ENCODE peak calls at places on chromosomes 13 and 19, in ten cellular contexts. One of them, this sample, is unnamed.

GRCh38 chr19:18712981-18713380 is 29.5 kb downstream of the CRTC1 start:
- DNase-seq in left lobe of liver: no peak
- DNase-seq in T-helper 17 cell: no peak
- DNase-seq in kidney epithelial cell: no peak
- DNase-seq in activated CD4-positive, alpha-beta T cell treated with anti-CD3 and anti-CD28 coated beads, Interleukin-2, amount 50 U/mL, for 1 hour: no peak
- DNase-seq in EL: no peak
- DNase-seq in cardiac fibroblast: peak
- DNase-seq in hepatocyte: peak
- DNase-seq in right cardiac atrium: no peak
- DNase-seq in HS-5: no peak
- DNase-seq in this sample: no peak

GRCh38 chr19:38478273-38478971 is 44.9 kb downstream of the RYR1 start:
- DNase-seq in left lobe of liver: no peak
- DNase-seq in T-helper 17 cell: no peak
- DNase-seq in kidney epithelial cell: no peak
- DNase-seq in activated CD4-positive, alpha-beta T cell treated with anti-CD3 and anti-CD28 coated beads, Interleukin-2, amount 50 U/mL, for 1 hour: no peak
- DNase-seq in EL: peak
- DNase-seq in cardiac fibroblast: no peak
- DNase-seq in hepatocyte: no peak
- DNase-seq in right cardiac atrium: no peak
- DNase-seq in HS-5: no peak
- DNase-seq in this sample: no peak

GRCh38 chr13:113655358-113656014 is 2.5 kb downstream of the ATP4B start:
- DNase-seq in left lobe of liver: no peak
- DNase-seq in T-helper 17 cell: no peak
- DNase-seq in kidney epithelial cell: no peak
- DNase-seq in activated CD4-positive, alpha-beta T cell treated with anti-CD3 and anti-CD28 coated beads, Interleukin-2, amount 50 U/mL, for 1 hour: no peak
- DNase-seq in EL: no peak
- DNase-seq in cardiac fibroblast: no peak
- DNase-seq in hepatocyte: no peak
- DNase-seq in right cardiac atrium: no peak
- DNase-seq in HS-5: no peak
- DNase-seq in this sample: no peak

GRCh38 chr19:40312533-40312932 is 27.4 kb upstream of the AKT2 start:
- DNase-seq in left lobe of liver: no peak
- DNase-seq in T-helper 17 cell: no peak
- DNase-seq in kidney epithelial cell: no peak
- DNase-seq in activated CD4-positive, alpha-beta T cell treated with anti-CD3 and anti-CD28 coated beads, Interleukin-2, amount 50 U/mL, for 1 hour: no peak
- DNase-seq in EL: no peak
- DNase-seq in cardiac fibroblast: no peak
- DNase-seq in hepatocyte: no peak
- DNase-seq in right cardiac atrium: no peak
- DNase-seq in HS-5: no peak
- DNase-seq in this sample: no peak

GRCh38 chr13:93690139-93690538 is 463.5 kb downstream of the GPC6 start:
- DNase-seq in left lobe of liver: no peak
- DNase-seq in T-helper 17 cell: no peak
- DNase-seq in kidney epithelial cell: no peak
- DNase-seq in activated CD4-positive, alpha-beta T cell treated with anti-CD3 and anti-CD28 coated beads, Interleukin-2, amount 50 U/mL, for 1 hour: no peak
- DNase-seq in EL: peak
- DNase-seq in cardiac fibroblast: peak
- DNase-seq in hepatocyte: peak
- DNase-seq in right cardiac atrium: no peak
- DNase-seq in HS-5: no peak
- DNase-seq in this sample: no peak

GRCh38 chr19:18948075-18948975 is 7.3 kb upstream of the HOMER3 start:
- DNase-seq in left lobe of liver: no peak
- DNase-seq in T-helper 17 cell: no peak
- DNase-seq in kidney epithelial cell: no peak
- DNase-seq in activated CD4-positive, alpha-beta T cell treated with anti-CD3 and anti-CD28 coated beads, Interleukin-2, amount 50 U/mL, for 1 hour: no peak
- DNase-seq in EL: no peak
- DNase-seq in cardiac fibroblast: no peak
- DNase-seq in hepatocyte: no peak
- DNase-seq in right cardiac atrium: no peak
- DNase-seq in HS-5: no peak
- DNase-seq in this sample: no peak

GRCh38 chr13:111413407-111414187 is 93.2 kb downstream of the TEX29 start:
- DNase-seq in left lobe of liver: no peak
- DNase-seq in T-helper 17 cell: no peak
- DNase-seq in kidney epithelial cell: no peak
- DNase-seq in activated CD4-positive, alpha-beta T cell treated with anti-CD3 and anti-CD28 coated beads, Interleukin-2, amount 50 U/mL, for 1 hour: no peak
- DNase-seq in EL: no peak
- DNase-seq in cardiac fibroblast: no peak
- DNase-seq in hepatocyte: no peak
- DNase-seq in right cardiac atrium: no peak
- DNase-seq in HS-5: no peak
- DNase-seq in this sample: no peak

GRCh38 chr19:7368456-7368855 is 19.7 kb downstream of the ARHGEF18 start:
- DNase-seq in left lobe of liver: no peak
- DNase-seq in T-helper 17 cell: no peak
- DNase-seq in kidney epithelial cell: no peak
- DNase-seq in activated CD4-positive, alpha-beta T cell treated with anti-CD3 and anti-CD28 coated beads, Interleukin-2, amount 50 U/mL, for 1 hour: no peak
- DNase-seq in EL: no peak
- DNase-seq in cardiac fibroblast: no peak
- DNase-seq in hepatocyte: no peak
- DNase-seq in right cardiac atrium: no peak
- DNase-seq in HS-5: no peak
- DNase-seq in this sample: no peak

GRCh38 chr19:44710483-44710882 is 11.5 kb downstream of the CEACAM16 start:
- DNase-seq in left lobe of liver: no peak
- DNase-seq in T-helper 17 cell: no peak
- DNase-seq in kidney epithelial cell: no peak
- DNase-seq in activated CD4-positive, alpha-beta T cell treated with anti-CD3 and anti-CD28 coated beads, Interleukin-2, amount 50 U/mL, for 1 hour: no peak
- DNase-seq in EL: no peak
- DNase-seq in cardiac fibroblast: no peak
- DNase-seq in hepatocyte: no peak
- DNase-seq in right cardiac atrium: no peak
- DNase-seq in HS-5: no peak
- DNase-seq in this sample: no peak

GRCh38 chr13:65670014-65670625 is 1560.0 kb downstream of the PCDH9 start:
- DNase-seq in left lobe of liver: no peak
- DNase-seq in T-helper 17 cell: no peak
- DNase-seq in kidney epithelial cell: no peak
- DNase-seq in activated CD4-positive, alpha-beta T cell treated with anti-CD3 and anti-CD28 coated beads, Interleukin-2, amount 50 U/mL, for 1 hour: no peak
- DNase-seq in EL: no peak
- DNase-seq in cardiac fibroblast: no peak
- DNase-seq in hepatocyte: no peak
- DNase-seq in right cardiac atrium: no peak
- DNase-seq in HS-5: no peak
- DNase-seq in this sample: no peak

GRCh38 chr19:5319516-5319915 is 21.1 kb downstream of the PTPRS start:
- DNase-seq in left lobe of liver: no peak
- DNase-seq in T-helper 17 cell: no peak
- DNase-seq in kidney epithelial cell: no peak
- DNase-seq in activated CD4-positive, alpha-beta T cell treated with anti-CD3 and anti-CD28 coated beads, Interleukin-2, amount 50 U/mL, for 1 hour: no peak
- DNase-seq in EL: no peak
- DNase-seq in cardiac fibroblast: no peak
- DNase-seq in hepatocyte: no peak
- DNase-seq in right cardiac atrium: no peak
- DNase-seq in HS-5: no peak
- DNase-seq in this sample: no peak

GRCh38 chr19:29098863-29099481 is 114.0 kb downstream of the UQCRFS1 start:
- DNase-seq in left lobe of liver: no peak
- DNase-seq in T-helper 17 cell: no peak
- DNase-seq in kidney epithelial cell: peak
- DNase-seq in activated CD4-positive, alpha-beta T cell treated with anti-CD3 and anti-CD28 coated beads, Interleukin-2, amount 50 U/mL, for 1 hour: no peak
- DNase-seq in EL: peak
- DNase-seq in cardiac fibroblast: peak
- DNase-seq in hepatocyte: peak
- DNase-seq in right cardiac atrium: peak
- DNase-seq in HS-5: peak
- DNase-seq in this sample: no peak

GRCh38 chr13:100508391-100508790 is 80.2 kb downstream of the GGACT start:
- DNase-seq in left lobe of liver: no peak
- DNase-seq in T-helper 17 cell: no peak
- DNase-seq in kidney epithelial cell: no peak
- DNase-seq in activated CD4-positive, alpha-beta T cell treated with anti-CD3 and anti-CD28 coated beads, Interleukin-2, amount 50 U/mL, for 1 hour: no peak
- DNase-seq in EL: no peak
- DNase-seq in cardiac fibroblast: no peak
- DNase-seq in hepatocyte: no peak
- DNase-seq in right cardiac atrium: no peak
- DNase-seq in HS-5: no peak
- DNase-seq in this sample: no peak

GRCh38 chr19:49333426-49334288 is 1.5 kb upstream of the CD37 start:
- DNase-seq in left lobe of liver: peak
- DNase-seq in T-helper 17 cell: peak
- DNase-seq in kidney epithelial cell: no peak
- DNase-seq in activated CD4-positive, alpha-beta T cell treated with anti-CD3 and anti-CD28 coated beads, Interleukin-2, amount 50 U/mL, for 1 hour: peak
- DNase-seq in EL: no peak
- DNase-seq in cardiac fibroblast: no peak
- DNase-seq in hepatocyte: no peak
- DNase-seq in right cardiac atrium: no peak
- DNase-seq in HS-5: no peak
- DNase-seq in this sample: no peak

GRCh38 chr13:101570410-101570809 is 117.9 kb downstream of the ITGBL1 start:
- DNase-seq in left lobe of liver: no peak
- DNase-seq in T-helper 17 cell: no peak
- DNase-seq in kidney epithelial cell: no peak
- DNase-seq in activated CD4-positive, alpha-beta T cell treated with anti-CD3 and anti-CD28 coated beads, Interleukin-2, amount 50 U/mL, for 1 hour: no peak
- DNase-seq in EL: peak
- DNase-seq in cardiac fibroblast: no peak
- DNase-seq in hepatocyte: no peak
- DNase-seq in right cardiac atrium: no peak
- DNase-seq in HS-5: no peak
- DNase-seq in this sample: no peak

GRCh38 chr13:111387026-111387871 is 66.8 kb downstream of the TEX29 start:
- DNase-seq in left lobe of liver: no peak
- DNase-seq in T-helper 17 cell: no peak
- DNase-seq in kidney epithelial cell: no peak
- DNase-seq in activated CD4-positive, alpha-beta T cell treated with anti-CD3 and anti-CD28 coated beads, Interleukin-2, amount 50 U/mL, for 1 hour: no peak
- DNase-seq in EL: no peak
- DNase-seq in cardiac fibroblast: no peak
- DNase-seq in hepatocyte: no peak
- DNase-seq in right cardiac atrium: no peak
- DNase-seq in HS-5: no peak
- DNase-seq in this sample: peak